ENCODE peak calls at places on chromosomes 4 and X, in ten cellular contexts. One of them, this sample, is unnamed.
A peak's percentile ranks its signal among the peaks of the same experiment; 100 is the strongest.

GRCh38 chr4:83335691-83336090 is 1.0 kb upstream of the HPSE start:
- DNase-seq in uterus: no peak
- DNase-seq in lower leg skin: no peak
- DNase-seq in heart left ventricle: no peak
- DNase-seq in breast epithelium: no peak
- DNase-seq in HCT116: no peak
- DNase-seq in tibial nerve: no peak
- DNase-seq in transverse colon: no peak
- DNase-seq in upper lobe of left lung: no peak
- DNase-seq in stomach: no peak
- DNase-seq in this sample: no peak

GRCh38 chr4:81470456-81471327 is 1.0 kb downstream of the RASGEF1B start:
- DNase-seq in HCT116: no peak
- DNase-seq in upper lobe of left lung: peak; percentile 87
- DNase-seq in tibial nerve: peak; percentile 29
- DNase-seq in lower leg skin: peak; percentile 93
- DNase-seq in uterus: peak; percentile 28
- DNase-seq in breast epithelium: no peak
- DNase-seq in heart left ventricle: peak; percentile 46
- DNase-seq in stomach: peak; percentile 47
- DNase-seq in transverse colon: peak; percentile 64
- DNase-seq in this sample: no peak

GRCh38 chr4:68218044-68218443 is 27.4 kb downstream of the TMPRSS11B start:
- DNase-seq in breast epithelium: no peak
- DNase-seq in tibial nerve: no peak
- DNase-seq in lower leg skin: no peak
- DNase-seq in heart left ventricle: no peak
- DNase-seq in stomach: no peak
- DNase-seq in transverse colon: no peak
- DNase-seq in upper lobe of left lung: no peak
- DNase-seq in uterus: no peak
- DNase-seq in HCT116: no peak
- DNase-seq in this sample: no peak

GRCh38 chr4:99790796-99791617 is 25.6 kb upstream of the DAPP1 start:
- DNase-seq in upper lobe of left lung: no peak
- DNase-seq in lower leg skin: no peak
- DNase-seq in tibial nerve: no peak
- DNase-seq in breast epithelium: no peak
- DNase-seq in transverse colon: no peak
- DNase-seq in uterus: no peak
- DNase-seq in HCT116: no peak
- DNase-seq in heart left ventricle: no peak
- DNase-seq in stomach: no peak
- DNase-seq in this sample: no peak

GRCh38 chrX:24396236-24396929 is 35.9 kb downstream of the SUPT20HL1 start:
- DNase-seq in transverse colon: no peak
- DNase-seq in uterus: no peak
- DNase-seq in HCT116: no peak
- DNase-seq in tibial nerve: no peak
- DNase-seq in stomach: no peak
- DNase-seq in breast epithelium: no peak
- DNase-seq in lower leg skin: no peak
- DNase-seq in upper lobe of left lung: no peak
- DNase-seq in heart left ventricle: no peak
- DNase-seq in this sample: no peak

GRCh38 chr4:54063224-54063623 is 1.2 kb downstream of the CHIC2 start:
- DNase-seq in heart left ventricle: no peak
- DNase-seq in HCT116: no peak
- DNase-seq in tibial nerve: no peak
- DNase-seq in lower leg skin: no peak
- DNase-seq in uterus: no peak
- DNase-seq in breast epithelium: no peak
- DNase-seq in upper lobe of left lung: no peak
- DNase-seq in transverse colon: no peak
- DNase-seq in stomach: no peak
- DNase-seq in this sample: no peak

GRCh38 chrX:123450217-123450616 is 266.1 kb downstream of the GRIA3 start:
- DNase-seq in heart left ventricle: no peak
- DNase-seq in lower leg skin: no peak
- DNase-seq in breast epithelium: no peak
- DNase-seq in upper lobe of left lung: no peak
- DNase-seq in HCT116: no peak
- DNase-seq in stomach: no peak
- DNase-seq in transverse colon: no peak
- DNase-seq in uterus: no peak
- DNase-seq in tibial nerve: no peak
- DNase-seq in this sample: peak; percentile 17

GRCh38 chr4:26859762-26860156 is 882 bp upstream of the STIM2 start:
- DNase-seq in tibial nerve: no peak
- DNase-seq in HCT116: no peak
- DNase-seq in heart left ventricle: no peak
- DNase-seq in transverse colon: no peak
- DNase-seq in stomach: no peak
- DNase-seq in breast epithelium: no peak
- DNase-seq in uterus: no peak
- DNase-seq in lower leg skin: no peak
- DNase-seq in upper lobe of left lung: no peak
- DNase-seq in this sample: no peak

GRCh38 chrX:16606142-16606720 is 43.7 kb upstream of the S100G start:
- DNase-seq in upper lobe of left lung: no peak
- DNase-seq in breast epithelium: no peak
- DNase-seq in transverse colon: no peak
- DNase-seq in heart left ventricle: no peak
- DNase-seq in stomach: no peak
- DNase-seq in HCT116: no peak
- DNase-seq in tibial nerve: no peak
- DNase-seq in uterus: no peak
- DNase-seq in lower leg skin: no peak
- DNase-seq in this sample: no peak

GRCh38 chrX:7147978-7148824 is at the start of gene PUDP:
- DNase-seq in HCT116: peak; percentile 37
- DNase-seq in upper lobe of left lung: peak; percentile 97
- DNase-seq in lower leg skin: peak; percentile 96
- DNase-seq in stomach: peak; percentile 95
- DNase-seq in heart left ventricle: peak; percentile 92
- DNase-seq in uterus: peak; percentile 80
- DNase-seq in transverse colon: peak; percentile 92
- DNase-seq in breast epithelium: peak; percentile 68
- DNase-seq in tibial nerve: peak; percentile 54
- DNase-seq in this sample: peak; percentile 78

GRCh38 chr4:15784959-15785634 is 7.0 kb downstream of the CD38 start:
- DNase-seq in tibial nerve: no peak
- DNase-seq in upper lobe of left lung: no peak
- DNase-seq in lower leg skin: no peak
- DNase-seq in uterus: no peak
- DNase-seq in heart left ventricle: no peak
- DNase-seq in breast epithelium: no peak
- DNase-seq in stomach: no peak
- DNase-seq in transverse colon: peak; percentile 43
- DNase-seq in HCT116: no peak
- DNase-seq in this sample: no peak

GRCh38 chrX:6383911-6384310 is 151.0 kb downstream of the VCX3A start:
- DNase-seq in stomach: no peak
- DNase-seq in breast epithelium: no peak
- DNase-seq in uterus: no peak
- DNase-seq in upper lobe of left lung: no peak
- DNase-seq in lower leg skin: no peak
- DNase-seq in HCT116: no peak
- DNase-seq in tibial nerve: no peak
- DNase-seq in heart left ventricle: no peak
- DNase-seq in transverse colon: no peak
- DNase-seq in this sample: no peak

GRCh38 chr4:182492456-182492855 is 249.3 kb downstream of the TENM3 start:
- DNase-seq in tibial nerve: no peak
- DNase-seq in upper lobe of left lung: no peak
- DNase-seq in HCT116: no peak
- DNase-seq in transverse colon: no peak
- DNase-seq in lower leg skin: no peak
- DNase-seq in heart left ventricle: no peak
- DNase-seq in breast epithelium: no peak
- DNase-seq in stomach: no peak
- DNase-seq in uterus: no peak
- DNase-seq in this sample: no peak

DNA sequence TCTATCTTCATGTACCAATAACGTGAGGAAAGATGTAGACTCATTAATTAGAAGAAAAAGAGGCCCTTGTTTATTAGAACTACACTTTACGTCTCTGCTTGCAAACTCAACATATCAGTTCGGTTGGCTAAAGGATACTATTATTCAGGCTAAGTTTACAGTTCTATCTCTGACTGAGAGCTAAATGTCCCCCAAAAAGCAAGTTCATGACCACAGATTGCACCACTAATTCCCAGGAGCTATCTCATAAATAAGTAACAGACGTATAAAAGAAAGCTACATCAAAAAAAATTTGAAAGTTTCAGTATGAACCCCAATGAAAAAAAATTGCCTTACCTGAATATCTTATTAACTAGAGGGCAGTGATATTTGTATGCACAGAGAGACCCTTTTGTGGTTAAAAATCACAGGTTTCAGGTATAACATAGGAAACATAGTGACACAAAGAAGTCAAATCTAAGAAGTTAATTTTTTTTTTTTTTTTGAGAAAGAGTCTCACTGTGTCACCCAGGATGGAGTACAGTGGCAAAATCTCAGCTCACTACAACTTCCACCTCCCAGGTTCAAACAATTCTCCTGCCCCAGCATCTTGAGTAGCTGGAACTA is 128.9 kb downstream of the MAB21L2 start:
- DNase-seq in uterus: no peak
- DNase-seq in HCT116: no peak
- DNase-seq in breast epithelium: no peak
- DNase-seq in tibial nerve: no peak
- DNase-seq in heart left ventricle: no peak
- DNase-seq in upper lobe of left lung: no peak
- DNase-seq in lower leg skin: no peak
- DNase-seq in stomach: no peak
- DNase-seq in transverse colon: no peak
- DNase-seq in this sample: no peak
- TF ChIP-seq POLR2A in uterus: no peak
- TF ChIP-seq POLR2A in HCT116: no peak
- TF ChIP-seq POLR2A in breast epithelium: no peak
- TF ChIP-seq POLR2A in tibial nerve: no peak
- TF ChIP-seq POLR2A in heart left ventricle: no peak
- TF ChIP-seq POLR2A in upper lobe of left lung: no peak
- TF ChIP-seq POLR2A in lower leg skin: no peak
- TF ChIP-seq POLR2A in stomach: no peak
- TF ChIP-seq POLR2A in transverse colon: no peak
- TF ChIP-seq POLR2A in this sample: no peak

GRCh38 chr4:6732441-6733357 is 16.7 kb downstream of the BLOC1S4 start:
- DNase-seq in upper lobe of left lung: peak; percentile 86
- DNase-seq in uterus: peak; percentile 58
- DNase-seq in HCT116: peak; percentile 39
- DNase-seq in heart left ventricle: peak; percentile 85
- DNase-seq in stomach: peak; percentile 85
- DNase-seq in breast epithelium: no peak
- DNase-seq in tibial nerve: peak; percentile 75
- DNase-seq in transverse colon: peak; percentile 68
- DNase-seq in lower leg skin: peak; percentile 90
- DNase-seq in this sample: peak; percentile 89
- TF ChIP-seq POLR2A in upper lobe of left lung: no peak
- TF ChIP-seq POLR2A in uterus: no peak
- TF ChIP-seq POLR2A in HCT116: no peak
- TF ChIP-seq POLR2A in heart left ventricle: no peak
- TF ChIP-seq POLR2A in stomach: no peak
- TF ChIP-seq POLR2A in breast epithelium: no peak
- TF ChIP-seq POLR2A in tibial nerve: no peak
- TF ChIP-seq POLR2A in transverse colon: no peak
- TF ChIP-seq POLR2A in lower leg skin: no peak
- TF ChIP-seq POLR2A in this sample: no peak

DNA sequence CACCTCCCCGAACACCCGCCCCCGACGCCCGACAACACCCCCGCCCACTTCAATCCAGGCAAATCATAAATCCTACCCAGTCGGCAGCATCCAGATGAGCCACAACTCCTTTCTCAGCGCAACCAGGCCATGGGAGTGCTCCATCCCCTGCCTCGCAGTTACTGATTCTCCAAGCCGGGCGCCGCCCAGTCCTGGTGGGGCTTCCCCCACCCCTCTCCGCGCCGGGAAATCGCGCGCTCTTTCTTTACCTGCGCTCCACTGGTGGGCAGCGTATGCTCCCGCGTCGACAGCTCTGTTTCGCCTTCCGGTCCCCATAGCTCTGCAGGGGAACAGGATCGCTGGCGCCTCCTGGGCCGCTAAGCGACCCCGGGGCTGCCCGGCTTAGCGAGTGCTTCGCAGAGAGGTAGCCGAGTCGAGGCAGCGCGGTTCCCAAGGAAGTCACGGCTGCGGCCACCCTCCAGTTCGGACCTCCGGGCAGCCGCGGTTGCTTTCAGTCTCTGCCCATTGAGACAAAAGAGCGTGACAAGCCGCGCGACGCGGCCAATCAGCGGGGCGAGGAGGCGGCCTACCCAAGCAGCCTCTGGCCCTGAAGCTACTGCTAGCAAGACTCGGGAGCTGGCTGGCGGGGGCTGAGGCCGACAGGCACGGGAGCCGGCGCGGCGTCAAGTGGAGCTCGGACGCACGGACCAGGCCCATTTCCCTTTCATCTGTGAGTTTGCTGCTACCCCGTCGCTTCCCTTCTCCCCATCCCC is 43.7 kb upstream of the TMSB15B start:
- DNase-seq in breast epithelium: no peak
- DNase-seq in uterus: peak; percentile 54
- DNase-seq in lower leg skin: peak; percentile 91
- DNase-seq in upper lobe of left lung: peak; percentile 93
- DNase-seq in stomach: peak; percentile 68
- DNase-seq in heart left ventricle: peak; percentile 69
- DNase-seq in transverse colon: peak; percentile 68
- DNase-seq in HCT116: no peak
- DNase-seq in tibial nerve: peak; percentile 32
- DNase-seq in this sample: peak; percentile 75
- TF ChIP-seq POLR2A in breast epithelium: no peak
- TF ChIP-seq POLR2A in uterus: peak; percentile 5
- TF ChIP-seq POLR2A in lower leg skin: no peak
- TF ChIP-seq POLR2A in upper lobe of left lung: no peak
- TF ChIP-seq POLR2A in stomach: no peak
- TF ChIP-seq POLR2A in heart left ventricle: no peak
- TF ChIP-seq POLR2A in transverse colon: no peak
- TF ChIP-seq POLR2A in HCT116: no peak
- TF ChIP-seq POLR2A in tibial nerve: no peak
- TF ChIP-seq POLR2A in this sample: peak; percentile 24

DNA sequence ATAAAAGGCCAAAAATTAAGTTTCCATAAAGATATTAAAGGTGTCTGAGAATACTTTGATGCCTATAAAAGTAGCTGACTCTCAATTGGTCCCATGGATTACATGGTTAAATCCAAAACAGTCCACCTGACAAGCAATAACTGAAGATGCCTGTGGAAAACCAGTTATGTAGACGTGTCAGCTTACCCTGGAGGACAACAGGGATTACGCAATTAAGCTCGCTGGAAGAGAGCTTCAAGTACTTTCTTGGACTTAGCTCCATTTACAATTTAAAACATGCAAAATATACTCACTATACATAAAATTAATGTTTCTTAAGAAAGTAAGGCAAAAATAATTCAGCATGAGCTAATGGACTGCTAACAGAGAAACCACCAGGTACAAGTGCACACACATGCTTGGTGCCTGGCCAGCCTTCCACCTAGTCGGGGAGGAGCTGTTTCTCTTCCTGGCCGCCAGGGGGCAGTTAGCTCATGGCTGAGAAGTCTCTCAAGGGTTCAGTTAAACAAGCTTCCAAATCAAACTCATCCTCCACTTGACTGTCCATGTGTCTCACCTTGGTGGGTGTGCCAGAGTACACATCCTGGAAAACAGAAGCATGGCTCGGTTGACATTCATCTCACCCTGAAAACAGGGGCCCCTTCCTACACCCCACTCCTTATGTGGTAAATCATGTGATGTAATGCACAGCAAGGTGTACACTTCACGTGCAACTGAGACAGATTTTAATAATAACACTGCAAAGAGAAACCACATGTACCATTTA is 9.2 kb upstream of the FAM53A start:
- DNase-seq in breast epithelium: peak; percentile 83
- DNase-seq in lower leg skin: no peak
- DNase-seq in stomach: peak; percentile 80
- DNase-seq in heart left ventricle: peak; percentile 69
- DNase-seq in transverse colon: peak; percentile 77
- DNase-seq in tibial nerve: no peak
- DNase-seq in HCT116: peak; percentile 67
- DNase-seq in uterus: peak; percentile 63
- DNase-seq in upper lobe of left lung: no peak
- DNase-seq in this sample: peak; percentile 58
- TF ChIP-seq POLR2A in breast epithelium: no peak
- TF ChIP-seq POLR2A in lower leg skin: no peak
- TF ChIP-seq POLR2A in stomach: no peak
- TF ChIP-seq POLR2A in heart left ventricle: no peak
- TF ChIP-seq POLR2A in transverse colon: no peak
- TF ChIP-seq POLR2A in tibial nerve: no peak
- TF ChIP-seq POLR2A in HCT116: no peak
- TF ChIP-seq POLR2A in uterus: no peak
- TF ChIP-seq POLR2A in upper lobe of left lung: no peak
- TF ChIP-seq POLR2A in this sample: no peak